ENCODE peak calls at places on chromosomes 3 and 15, in seven cellular contexts. Y, S, H, O, E, B and L are unnamed samples.

GRCh38 chr3:104069114-104069513 is 1297.6 kb upstream of the ALCAM start:
- DNase-seq in Y (peak), S (no peak), H (no peak), O (no peak), E (no peak), B (peak), L (no peak)

GRCh38 chr3:148319161-148319915 is 378.4 kb upstream of the AGTR1 start:
- DNase-seq in Y (peak), S (no peak), H (no peak), O (no peak), E (no peak), B (peak), L (peak)

GRCh38 chr3:151404316-151404715 is 19.8 kb upstream of the P2RY12 start:
- DNase-seq in Y (peak), S (no peak), H (no peak), O (no peak), E (no peak), B (peak), L (peak)

GRCh38 chr3:9808345-9809037 is 1.6 kb upstream of the TTLL3 start:
- DNase-seq in Y (peak), S (peak), H (peak), O (peak), E (peak), B (no peak), L (no peak)

GRCh38 chr3:196288141-196288460 is 575 bp upstream of the PCYT1A start:
- DNase-seq in Y (no peak), S (no peak), H (no peak), O (peak), E (no peak), B (peak), L (no peak)

GRCh38 chr15:53462631-53463030 is 296.8 kb downstream of the WDR72 start:
- DNase-seq in Y (no peak), S (no peak), H (no peak), O (no peak), E (no peak), B (no peak), L (no peak)

GRCh38 chr3:138474163-138474562 is 39.7 kb downstream of the ESYT3 start:
- DNase-seq in Y (no peak), S (no peak), H (no peak), O (peak), E (no peak), B (no peak), L (no peak)

GRCh38 chr15:49415638-49416037 is 7.4 kb upstream of the FGF7 start:
- DNase-seq in Y (peak), S (no peak), H (no peak), O (no peak), E (no peak), B (peak), L (peak)

GRCh38 chr3:155418426-155418825 is 124.9 kb upstream of the STRIT1 start:
- DNase-seq in Y (no peak), S (no peak), H (no peak), O (peak), E (no peak), B (no peak), L (no peak)

GRCh38 chr3:8938021-8938420 is 25.3 kb downstream of the RAD18 start:
- DNase-seq in Y (peak), S (no peak), H (no peak), O (no peak), E (no peak), B (peak), L (peak)

GRCh38 chr15:69853572-69853971 is 244.1 kb downstream of the TLE3 start:
- DNase-seq in Y (peak), S (no peak), H (no peak), O (no peak), E (no peak), B (peak), L (peak)

GRCh38 chr3:112610121-112610520 is 30.8 kb downstream of the CCDC80 start:
- DNase-seq in Y (peak), S (no peak), H (no peak), O (no peak), E (no peak), B (peak), L (peak)

GRCh38 chr15:68650901-68651709 is 72.3 kb downstream of the CORO2B start:
- DNase-seq in Y (peak), S (peak), H (no peak), O (no peak), E (no peak), B (no peak), L (no peak)